ENCODE peak calls at places on chromosomes 2 and 18, in five cellular contexts. L is SK-N-SH, A is GM12892, S is K562, U is HepG2. B is an unnamed sample.

GRCh38 chr2:144096531-144096930 is 423.4 kb downstream of the ZEB2 start:
- DNase-seq in L (no peak), A (no peak), S (no peak), U (no peak), B (no peak)

GRCh38 chr2:66212749-66213148 is 222.2 kb upstream of the MEIS1 start:
- DNase-seq in L (no peak), A (no peak), S (no peak), U (no peak), B (no peak)

GRCh38 chr2:169513926-169514325 is 4.4 kb downstream of the KLHL41 start:
- DNase-seq in L (no peak), A (no peak), S (no peak), U (peak), B (no peak)

GRCh38 chr2:231039821-231040364 is 2.6 kb downstream of the C2orf72 start:
- DNase-seq in L (no peak), A (no peak), S (no peak), U (peak), B (no peak)

GRCh38 chr2:101617786-101618185 is 79.7 kb upstream of the MAP4K4 start:
- DNase-seq in L (no peak), A (no peak), S (no peak), U (no peak), B (no peak)

GRCh38 chr2:222257645-222258044 is 41.2 kb downstream of the PAX3 start:
- DNase-seq in L (no peak), A (no peak), S (no peak), U (no peak), B (no peak)

GRCh38 chr18:78100189-78100588 is 850.5 kb downstream of the GALR1 start:
- DNase-seq in L (no peak), A (no peak), S (no peak), U (no peak), B (no peak)

GRCh38 chr2:233928594-233929351 is 11.6 kb downstream of the TRPM8 start:
- DNase-seq in L (peak), A (no peak), S (peak), U (peak), B (no peak)

GRCh38 chr2:100981011-100981410 is 21.1 kb upstream of the RPL31 start:
- DNase-seq in L (no peak), A (no peak), S (no peak), U (no peak), B (no peak)

GRCh38 chr2:103464831-103465230 is 703.0 kb downstream of the TMEM182 start:
- DNase-seq in L (no peak), A (no peak), S (no peak), U (no peak), B (no peak)

GRCh38 chr2:9003366-9003615 is 193 bp downstream of the MBOAT2 start:
- DNase-seq in L (no peak), A (no peak), S (no peak), U (no peak), B (no peak)

GRCh38 chr2:9003616-9004337 is at the start of gene MBOAT2:
- DNase-seq in L (peak), A (peak), S (peak), U (no peak), B (peak)

GRCh38 chr2:9006368-9006767 is 2.9 kb upstream of the MBOAT2 start:
- DNase-seq in L (no peak), A (no peak), S (no peak), U (no peak), B (no peak)

GRCh38 chr2:9002637-9003365 is 683 bp downstream of the MBOAT2 start:
- DNase-seq in L (peak), A (no peak), S (no peak), U (no peak), B (no peak)

DNA sequence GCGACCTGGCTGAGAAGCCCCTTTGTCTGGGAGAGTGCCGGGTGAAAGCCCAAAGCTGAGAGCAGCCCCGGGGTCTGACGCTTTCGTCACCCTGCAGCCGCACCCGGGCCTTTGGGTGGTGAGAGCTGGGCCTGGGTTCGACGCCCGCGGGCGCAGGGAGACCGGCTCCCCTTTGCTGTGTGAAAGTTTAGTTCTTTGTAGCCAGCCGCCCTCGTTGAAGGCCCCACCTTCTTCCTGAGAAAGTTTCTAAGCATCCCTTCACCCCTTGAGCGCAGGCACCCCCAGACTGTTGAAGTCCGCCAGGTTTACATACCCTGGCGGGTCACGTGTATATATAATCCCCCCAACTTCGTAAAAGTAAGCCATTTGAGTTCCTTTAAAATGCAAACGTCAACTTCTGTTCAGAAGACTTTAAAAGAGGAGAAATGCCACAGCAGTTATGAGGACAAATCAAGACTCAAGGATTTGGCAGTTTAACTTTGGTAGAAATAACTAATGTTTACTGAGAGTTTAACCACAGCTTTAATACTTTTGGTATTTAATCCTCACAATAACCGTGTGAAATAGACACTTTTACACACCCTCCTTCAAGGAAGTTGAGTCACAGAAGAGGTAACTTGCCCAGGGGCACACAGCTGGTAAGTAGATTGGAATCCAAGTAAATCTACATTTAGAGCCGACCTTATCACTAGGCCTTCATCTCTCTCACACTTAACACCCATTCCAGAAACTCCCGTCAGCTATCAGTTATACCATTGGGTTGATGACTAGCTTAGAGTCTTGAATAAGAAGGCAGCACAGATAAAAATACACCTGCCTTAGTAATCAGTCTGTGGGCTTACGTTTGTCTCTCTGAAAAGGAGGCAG is 1.1 kb upstream of the MBOAT2 start:
- DNase-seq in L (no peak), A (no peak), S (peak), U (no peak), B (no peak)
- TF ChIP-seq TAF1 in L (no peak), A (no peak), S (no peak), U (no peak), B (no peak)

DNA sequence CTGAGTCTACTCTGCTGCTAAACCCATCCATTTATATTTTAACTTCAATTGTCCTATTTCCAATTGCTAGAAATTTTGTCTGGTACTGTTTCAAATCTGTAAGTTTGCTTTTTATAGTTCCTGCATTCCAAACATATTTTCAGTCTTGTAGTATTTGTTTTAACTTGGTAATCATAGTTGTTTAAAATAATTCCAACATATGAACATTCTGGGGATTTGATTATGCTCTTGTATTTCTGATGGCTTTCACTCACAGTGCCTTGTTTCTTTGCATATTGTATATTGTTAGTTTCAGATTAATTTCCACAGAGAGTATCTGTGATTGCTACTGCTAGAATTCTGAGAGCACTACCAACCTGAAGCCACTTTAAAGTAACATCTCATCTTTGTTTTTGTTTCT is 202.4 kb downstream of the ETAA1 start:
- DNase-seq in L (no peak), A (no peak), S (no peak), U (no peak), B (no peak)
- TF ChIP-seq POLR2AphosphoS5 in L (no peak), A (no peak), S (no peak), U (no peak), B (no peak)

DNA sequence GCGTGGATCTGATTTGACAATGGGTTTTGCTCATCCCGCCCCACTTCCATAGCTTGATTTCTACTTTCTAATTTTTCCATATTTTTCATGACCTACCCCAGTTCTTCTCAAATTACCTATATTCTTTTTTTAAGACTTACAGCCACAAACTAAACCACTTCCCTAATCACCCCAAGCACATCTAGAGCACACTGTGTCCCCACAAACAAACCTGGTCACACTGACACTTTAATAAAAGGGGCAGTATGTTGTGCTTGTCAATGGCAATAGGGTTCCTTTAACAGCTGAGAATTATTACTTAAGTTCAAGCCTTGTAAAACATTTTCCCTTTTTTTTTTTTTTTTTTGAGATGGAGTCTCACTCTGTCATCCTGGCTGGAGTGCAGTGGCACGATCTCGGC is 47.1 kb downstream of the MREG start:
- DNase-seq in L (no peak), A (no peak), S (no peak), U (no peak), B (no peak)
- TF ChIP-seq TAF1 in L (no peak), A (no peak), S (no peak), U (no peak), B (no peak)

DNA sequence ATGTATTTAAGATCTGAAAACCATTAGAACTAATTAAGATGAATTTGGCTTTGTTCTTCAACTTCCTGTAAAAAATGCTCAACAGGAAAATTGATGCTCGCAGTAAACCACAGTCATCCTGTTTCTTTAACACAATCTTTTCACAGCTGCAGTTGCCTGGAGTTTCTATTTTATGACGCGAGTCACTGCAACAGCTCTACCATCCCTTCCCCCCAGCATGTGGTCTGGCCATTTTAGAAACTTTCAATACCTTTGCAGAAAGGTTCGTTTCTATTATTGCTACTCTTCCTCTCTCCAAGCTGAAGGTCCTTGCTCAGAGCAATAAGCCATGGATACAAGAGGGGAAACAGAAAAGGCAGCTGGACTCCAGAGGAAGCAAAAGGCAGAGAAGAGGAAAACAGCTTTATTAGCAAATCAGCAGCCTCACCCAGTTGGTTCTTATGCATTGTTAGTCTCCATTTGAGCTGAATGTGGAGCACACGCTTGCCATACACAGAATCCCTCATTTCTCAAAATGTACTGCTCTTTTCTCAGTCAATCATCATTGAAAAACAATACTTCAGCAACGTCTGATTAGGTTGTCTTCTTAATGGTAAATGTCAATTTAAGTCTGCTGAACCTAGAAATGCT is 3.9 kb downstream of the WIPF1 start:
- DNase-seq in L (no peak), A (no peak), S (no peak), U (no peak), B (no peak)
- TF ChIP-seq POLR2AphosphoS5 in L (no peak), A (peak), S (no peak), U (no peak), B (peak)

GRCh38 chr2:12935726-12936125 is 219.0 kb downstream of the TRIB2 start:
- DNase-seq in L (no peak), A (no peak), S (no peak), U (no peak), B (no peak)
- TF ChIP-seq TAF1 in L (no peak), A (no peak), S (no peak), U (no peak), B (no peak)

B was measured in GM12891.